ENCODE peak calls at places on chromosomes 2 and 18, in seven cellular contexts. One of them, this sample, is unnamed.

GRCh38 chr18:40259073-40259472 is 1696.0 kb upstream of the PIK3C3 start:
- DNase-seq in body of pancreas: no peak
- DNase-seq in adrenal gland: no peak
- DNase-seq in right atrium auricular region: no peak
- DNase-seq in colonic mucosa: no peak
- DNase-seq in B cell: no peak
- DNase-seq in neural crest cell: no peak
- DNase-seq in this sample: no peak

GRCh38 chr2:159234868-159235267 is 51.6 kb downstream of the WDSUB1 start:
- DNase-seq in neural crest cell: no peak
- DNase-seq in right atrium auricular region: no peak
- DNase-seq in adrenal gland: no peak
- DNase-seq in colonic mucosa: no peak
- DNase-seq in body of pancreas: no peak
- DNase-seq in B cell: no peak
- DNase-seq in this sample: no peak

GRCh38 chr2:10254373-10255188 is 48.1 kb upstream of the HPCAL1 start:
- DNase-seq in neural crest cell: no peak
- DNase-seq in body of pancreas: no peak
- DNase-seq in adrenal gland: no peak
- DNase-seq in colonic mucosa: no peak
- DNase-seq in B cell: no peak
- DNase-seq in right atrium auricular region: no peak
- DNase-seq in this sample: no peak

GRCh38 chr2:16204251-16204650 is 263.9 kb downstream of the MYCN start:
- DNase-seq in adrenal gland: no peak
- DNase-seq in right atrium auricular region: no peak
- DNase-seq in colonic mucosa: no peak
- DNase-seq in neural crest cell: no peak
- DNase-seq in B cell: no peak
- DNase-seq in body of pancreas: no peak
- DNase-seq in this sample: no peak

GRCh38 chr2:43305006-43305405 is 78.6 kb upstream of the ZFP36L2 start:
- DNase-seq in body of pancreas: no peak
- DNase-seq in neural crest cell: no peak
- DNase-seq in right atrium auricular region: peak
- DNase-seq in B cell: no peak
- DNase-seq in adrenal gland: peak
- DNase-seq in colonic mucosa: no peak
- DNase-seq in this sample: no peak

GRCh38 chr18:36348331-36348730 is 50.8 kb downstream of the FHOD3 start:
- DNase-seq in neural crest cell: no peak
- DNase-seq in body of pancreas: no peak
- DNase-seq in colonic mucosa: no peak
- DNase-seq in B cell: no peak
- DNase-seq in adrenal gland: no peak
- DNase-seq in right atrium auricular region: peak
- DNase-seq in this sample: no peak

GRCh38 chr2:230418341-230419016 is 2.5 kb downstream of the SP100 start:
- DNase-seq in right atrium auricular region: no peak
- DNase-seq in body of pancreas: no peak
- DNase-seq in adrenal gland: no peak
- DNase-seq in neural crest cell: no peak
- DNase-seq in colonic mucosa: no peak
- DNase-seq in B cell: no peak
- DNase-seq in this sample: no peak

GRCh38 chr2:33215299-33215698 is 261.1 kb upstream of the RASGRP3 start:
- DNase-seq in right atrium auricular region: peak
- DNase-seq in colonic mucosa: no peak
- DNase-seq in adrenal gland: peak
- DNase-seq in body of pancreas: peak
- DNase-seq in neural crest cell: no peak
- DNase-seq in B cell: no peak
- DNase-seq in this sample: peak

GRCh38 chr2:21748501-21748900 is 624.7 kb downstream of the TDRD15 start:
- DNase-seq in B cell: no peak
- DNase-seq in right atrium auricular region: no peak
- DNase-seq in neural crest cell: no peak
- DNase-seq in adrenal gland: no peak
- DNase-seq in colonic mucosa: no peak
- DNase-seq in body of pancreas: no peak
- DNase-seq in this sample: no peak

GRCh38 chr2:201402651-201403573 is 45.8 kb upstream of the FLACC1 start:
- DNase-seq in colonic mucosa: no peak
- DNase-seq in B cell: no peak
- DNase-seq in adrenal gland: no peak
- DNase-seq in body of pancreas: no peak
- DNase-seq in right atrium auricular region: no peak
- DNase-seq in neural crest cell: no peak
- DNase-seq in this sample: peak

GRCh38 chr2:24831216-24831615 is 38.0 kb downstream of the CENPO start:
- DNase-seq in B cell: no peak
- DNase-seq in adrenal gland: no peak
- DNase-seq in colonic mucosa: no peak
- DNase-seq in body of pancreas: no peak
- DNase-seq in right atrium auricular region: no peak
- DNase-seq in neural crest cell: no peak
- DNase-seq in this sample: no peak

GRCh38 chr2:24830786-24831185 is 37.6 kb downstream of the CENPO start:
- DNase-seq in colonic mucosa: no peak
- DNase-seq in body of pancreas: no peak
- DNase-seq in adrenal gland: no peak
- DNase-seq in B cell: no peak
- DNase-seq in neural crest cell: no peak
- DNase-seq in right atrium auricular region: no peak
- DNase-seq in this sample: no peak

GRCh38 chr2:24828641-24829040 is 35.4 kb downstream of the CENPO start:
- DNase-seq in B cell: no peak
- DNase-seq in colonic mucosa: no peak
- DNase-seq in neural crest cell: no peak
- DNase-seq in adrenal gland: no peak
- DNase-seq in body of pancreas: no peak
- DNase-seq in right atrium auricular region: no peak
- DNase-seq in this sample: no peak

GRCh38 chr2:24831736-24832421 is 38.7 kb downstream of the CENPO start:
- DNase-seq in adrenal gland: no peak
- DNase-seq in body of pancreas: peak
- DNase-seq in neural crest cell: peak
- DNase-seq in colonic mucosa: no peak
- DNase-seq in right atrium auricular region: no peak
- DNase-seq in B cell: no peak
- DNase-seq in this sample: no peak

DNA sequence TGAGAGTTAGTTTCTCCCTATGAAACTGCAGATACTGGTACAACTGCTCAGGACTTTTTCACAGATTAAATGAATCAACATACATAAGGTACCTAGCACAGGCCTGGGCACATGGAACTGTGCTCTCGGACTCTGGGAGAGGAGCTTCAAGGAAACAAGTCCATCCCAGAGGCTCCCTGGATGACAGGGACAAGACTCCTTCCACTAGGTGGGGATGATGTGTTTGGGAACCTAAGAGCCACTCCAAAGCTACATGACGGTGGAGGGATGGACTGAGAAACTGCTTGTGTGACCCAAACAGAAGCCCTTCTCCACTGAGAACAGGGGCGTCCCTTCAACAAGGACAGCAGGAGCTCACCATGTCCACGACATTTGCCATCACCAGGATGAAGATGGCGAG is 37.1 kb downstream of the CENPO start:
- DNase-seq in B cell: no peak
- DNase-seq in adrenal gland: no peak
- DNase-seq in colonic mucosa: no peak
- DNase-seq in right atrium auricular region: no peak
- DNase-seq in body of pancreas: no peak
- DNase-seq in neural crest cell: no peak
- DNase-seq in this sample: peak
- TF ChIP-seq CTCF in B cell: no peak
- TF ChIP-seq CTCF in adrenal gland: no peak
- TF ChIP-seq CTCF in colonic mucosa: no peak
- TF ChIP-seq CTCF in right atrium auricular region: no peak
- TF ChIP-seq CTCF in body of pancreas: no peak
- TF ChIP-seq CTCF in neural crest cell: no peak
- TF ChIP-seq CTCF in this sample: peak

GRCh38 chr2:36544638-36545338 is 53.2 kb downstream of the FEZ2 start:
- DNase-seq in colonic mucosa: no peak
- DNase-seq in neural crest cell: no peak
- DNase-seq in adrenal gland: no peak
- DNase-seq in B cell: no peak
- DNase-seq in body of pancreas: no peak
- DNase-seq in right atrium auricular region: no peak
- DNase-seq in this sample: no peak
- TF ChIP-seq CTCF in colonic mucosa: no peak
- TF ChIP-seq CTCF in neural crest cell: peak
- TF ChIP-seq CTCF in adrenal gland: no peak
- TF ChIP-seq CTCF in B cell: no peak
- TF ChIP-seq CTCF in body of pancreas: peak
- TF ChIP-seq CTCF in right atrium auricular region: no peak
- TF ChIP-seq CTCF in this sample: peak

GRCh38 chr18:58391932-58392331 is 237.0 kb downstream of the ALPK2 start:
- DNase-seq in B cell: no peak
- DNase-seq in neural crest cell: no peak
- DNase-seq in right atrium auricular region: no peak
- DNase-seq in body of pancreas: no peak
- DNase-seq in adrenal gland: peak
- DNase-seq in colonic mucosa: no peak
- DNase-seq in this sample: no peak
- TF ChIP-seq CTCF in B cell: no peak
- TF ChIP-seq CTCF in neural crest cell: no peak
- TF ChIP-seq CTCF in right atrium auricular region: no peak
- TF ChIP-seq CTCF in body of pancreas: no peak
- TF ChIP-seq CTCF in adrenal gland: no peak
- TF ChIP-seq CTCF in colonic mucosa: no peak
- TF ChIP-seq CTCF in this sample: no peak

DNA sequence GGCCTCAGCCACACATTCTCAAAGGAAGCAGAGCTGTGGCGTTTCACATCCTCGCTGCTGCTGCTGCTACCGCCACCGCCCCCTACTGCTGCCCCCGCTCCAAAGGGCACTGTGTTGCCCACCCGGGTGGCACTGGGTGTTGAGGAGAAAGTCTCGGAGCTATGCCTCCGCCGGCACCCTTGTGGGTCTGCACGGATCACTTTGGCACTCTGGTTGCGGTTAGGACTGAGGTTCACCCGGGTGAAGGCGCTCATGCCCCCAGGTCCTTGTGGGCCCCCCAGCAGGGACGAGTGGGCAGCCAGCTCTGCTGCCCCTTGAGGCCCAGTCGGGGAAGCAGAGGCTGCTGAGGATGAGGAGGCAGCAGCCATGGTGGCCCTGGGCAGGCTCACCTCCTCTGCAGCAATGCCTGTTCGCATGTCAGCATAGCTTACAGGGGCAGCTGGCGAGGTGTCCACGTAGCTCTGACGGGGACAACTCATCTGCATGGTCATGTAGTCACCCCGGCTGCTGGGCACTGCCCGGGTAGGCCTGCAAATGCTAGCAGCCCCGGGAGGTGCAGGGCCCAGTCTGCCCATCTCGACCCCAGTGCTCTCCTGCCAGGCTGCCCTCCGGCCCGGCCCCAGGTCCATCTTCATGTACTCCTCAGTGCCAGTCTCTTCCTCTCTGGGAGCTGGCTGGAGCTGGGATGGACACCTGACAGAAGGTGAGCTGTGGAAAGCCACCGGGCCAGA is 4.2 kb downstream of the IRS1 start:
- DNase-seq in right atrium auricular region: no peak
- DNase-seq in neural crest cell: no peak
- DNase-seq in colonic mucosa: no peak
- DNase-seq in B cell: no peak
- DNase-seq in adrenal gland: peak
- DNase-seq in body of pancreas: peak
- DNase-seq in this sample: no peak
- TF ChIP-seq CTCF in right atrium auricular region: no peak
- TF ChIP-seq CTCF in neural crest cell: no peak
- TF ChIP-seq CTCF in colonic mucosa: no peak
- TF ChIP-seq CTCF in B cell: no peak
- TF ChIP-seq CTCF in adrenal gland: no peak
- TF ChIP-seq CTCF in body of pancreas: no peak
- TF ChIP-seq CTCF in this sample: peak

This sample was measured in astrocyte of the cerebellum.